ENCODE peak calls at places on chromosomes 16 and 17, in nine cellular contexts. P is AG10803; W is NCI-H510A treated with DMSO at 0.1 percent for 48 hours; S is pancreas; X is NCI-H524; Z is mesendoderm; K is mesothelial cell of epicardium; E is spleen; V is naive thymus-derived CD4-positive, alpha-beta T cell. H is an unnamed sample.

GRCh38 chr17:7218166-7218565 is 1.5 kb downstream of the DLG4 start:
- DNase-seq in V (no peak), Z (no peak), S (no peak), P (no peak), E (no peak), K (no peak), X (no peak), W (no peak), H (no peak)

GRCh38 chr17:19015428-19015827 is 10.9 kb upstream of the FAM83G start:
- DNase-seq in K (no peak), S (no peak), W (no peak), E (peak), V (no peak), Z (no peak), P (no peak), X (no peak), H (no peak)

GRCh38 chr16:85082553-85083050 is 29.7 kb downstream of the CIBAR2 start:
- DNase-seq in S (no peak), W (peak), X (no peak), E (no peak), P (no peak), V (no peak), K (no peak), Z (no peak), H (no peak)

GRCh38 chr17:80260791-80261158 is at the start of gene RNF213:
- DNase-seq in P (peak), Z (peak), S (peak), X (peak), E (peak), K (peak), V (peak), W (no peak), H (peak)

GRCh38 chr17:63834431-63835166 is 7.1 kb upstream of the FTSJ3 start:
- DNase-seq in X (peak), S (peak), K (no peak), V (peak), E (peak), P (peak), W (peak), Z (peak), H (peak)

GRCh38 chr17:30188211-30188939 is 47.1 kb downstream of the SLC6A4 start:
- DNase-seq in X (no peak), P (no peak), E (no peak), W (no peak), S (no peak), K (no peak), V (no peak), Z (no peak), H (no peak)

GRCh38 chr17:1865252-1866037 is 35.6 kb downstream of the RPA1 start:
- DNase-seq in V (peak), K (no peak), X (peak), S (peak), W (peak), P (peak), Z (peak), E (peak), H (peak)

GRCh38 chr16:82995927-82996441 is 369.2 kb downstream of the CDH13 start:
- DNase-seq in E (no peak), K (no peak), Z (no peak), X (no peak), W (peak), V (no peak), S (no peak), P (peak), H (no peak)

GRCh38 chr17:40490289-40490853 is 11.1 kb downstream of the TNS4 start:
- DNase-seq in X (peak), V (no peak), S (no peak), P (peak), E (no peak), Z (peak), W (peak), K (no peak), H (peak)

GRCh38 chr17:27759528-27759927 is 40.8 kb downstream of the NOS2 start:
- DNase-seq in S (no peak), V (no peak), W (no peak), K (no peak), E (no peak), P (no peak), Z (no peak), X (no peak), H (no peak)

H was measured in prostate gland.